ENCODE peak calls at places on chromosomes 4 and X, in seven cellular contexts. U is foreskin fibroblast, C is Calu3, Q is neural crest cell, A is A549, B is IMR-90, E is fibroblast of the aortic adventitia. L is an unnamed sample.

GRCh38 chrX:17409566-17410290 is 34.7 kb downstream of the NHS start:
- DNase-seq in U (no peak), C (no peak), Q (no peak), A (no peak), B (no peak), E (no peak), L (no peak)

GRCh38 chr4:7045961-7046921 is 3.1 kb downstream of the TADA2B start:
- DNase-seq in U (no peak), C (no peak), Q (no peak), A (no peak), B (no peak), E (no peak), L (no peak)

GRCh38 chrX:48083212-48083611 is 11.8 kb upstream of the ZNF630 start:
- DNase-seq in U (peak), C (peak), Q (peak), A (peak), B (peak), E (peak), L (peak)

GRCh38 chr4:148094149-148094548 is 348.1 kb downstream of the NR3C2 start:
- DNase-seq in U (no peak), C (no peak), Q (no peak), A (no peak), B (no peak), E (no peak), L (no peak)

GRCh38 chr4:78297075-78297815 is 240.1 kb downstream of the FRAS1 start:
- DNase-seq in U (peak), C (no peak), Q (no peak), A (no peak), B (peak), E (peak), L (peak)

GRCh38 chr4:11529625-11530201 is 101.0 kb upstream of the HS3ST1 start:
- DNase-seq in U (peak), C (no peak), Q (no peak), A (peak), B (peak), E (peak), L (no peak)

GRCh38 chr4:120017939-120018692 is 48.5 kb downstream of the MAD2L1 start:
- DNase-seq in U (no peak), C (no peak), Q (no peak), A (no peak), B (no peak), E (no peak), L (no peak)

GRCh38 chr4:163111588-163111987 is 55.1 kb downstream of the NAF1 start:
- DNase-seq in U (no peak), C (no peak), Q (no peak), A (peak), B (peak), E (peak), L (no peak)

GRCh38 chr4:180009316-180009715 is 2233.9 kb upstream of the TENM3 start:
- DNase-seq in U (no peak), C (no peak), Q (no peak), A (no peak), B (peak), E (no peak), L (no peak)

GRCh38 chrX:69109706-69110635 is 55.3 kb downstream of the PJA1 start:
- DNase-seq in U (no peak), C (no peak), Q (no peak), A (peak), B (peak), E (peak), L (peak)

GRCh38 chr4:132169660-132170059 is 979.4 kb upstream of the PCDH10 start:
- DNase-seq in U (no peak), C (no peak), Q (no peak), A (no peak), B (no peak), E (no peak), L (no peak)

GRCh38 chr4:183118585-183118984 is 19.5 kb downstream of the WWC2 start:
- DNase-seq in U (peak), C (no peak), Q (no peak), A (no peak), B (peak), E (peak), L (peak)

GRCh38 chrX:68018248-68019203 is 414.8 kb downstream of the OPHN1 start:
- DNase-seq in U (peak), C (peak), Q (peak), A (peak), B (peak), E (peak), L (no peak)

GRCh38 chr4:105061136-105061696 is 85.5 kb upstream of the TET2 start:
- DNase-seq in U (no peak), C (peak), Q (no peak), A (no peak), B (peak), E (peak), L (no peak)

GRCh38 chrX:9534686-9535085 is 69.8 kb downstream of the TBL1X start:
- DNase-seq in U (peak), C (no peak), Q (no peak), A (no peak), B (peak), E (peak), L (peak)

GRCh38 chr4:121096629-121097028 is 24.3 kb upstream of the NDNF start:
- DNase-seq in U (peak), C (no peak), Q (no peak), A (peak), B (peak), E (peak), L (peak)

GRCh38 chr4:77695769-77696168 is 90.1 kb downstream of the CXCL13 start:
- DNase-seq in U (peak), C (peak), Q (no peak), A (peak), B (peak), E (peak), L (peak)

GRCh38 chr4:42768125-42768748 is 111.3 kb upstream of the ATP8A1 start:
- DNase-seq in U (no peak), C (no peak), Q (no peak), A (no peak), B (no peak), E (no peak), L (no peak)
- TF ChIP-seq CTCF in U (no peak), C (no peak), Q (peak), A (no peak), B (no peak), E (no peak), L (no peak)

GRCh38 chrX:149908727-149909126 is 20.6 kb upstream of the HSFX4 start:
- DNase-seq in U (no peak), C (no peak), Q (no peak), A (no peak), B (no peak), E (no peak), L (no peak)

GRCh38 chrX:149909324-149910177 is 19.8 kb upstream of the HSFX4 start:
- DNase-seq in U (no peak), C (no peak), Q (no peak), A (no peak), B (no peak), E (no peak), L (no peak)

GRCh38 chrX:149898554-149898953 is 17.6 kb downstream of the MAGEA8 start:
- DNase-seq in U (no peak), C (no peak), Q (no peak), A (no peak), B (no peak), E (no peak), L (no peak)

GRCh38 chrX:149908308-149908707 is 21.1 kb upstream of the HSFX4 start:
- DNase-seq in U (no peak), C (no peak), Q (no peak), A (no peak), B (no peak), E (no peak), L (no peak)

GRCh38 chrX:149903889-149904748 is 23.1 kb downstream of the MAGEA8 start:
- DNase-seq in U (peak), C (no peak), Q (no peak), A (peak), B (peak), E (peak), L (no peak)
- TF ChIP-seq CTCF in U (peak), C (no peak), Q (peak), A (no peak), B (peak), E (peak), L (peak)

DNA sequence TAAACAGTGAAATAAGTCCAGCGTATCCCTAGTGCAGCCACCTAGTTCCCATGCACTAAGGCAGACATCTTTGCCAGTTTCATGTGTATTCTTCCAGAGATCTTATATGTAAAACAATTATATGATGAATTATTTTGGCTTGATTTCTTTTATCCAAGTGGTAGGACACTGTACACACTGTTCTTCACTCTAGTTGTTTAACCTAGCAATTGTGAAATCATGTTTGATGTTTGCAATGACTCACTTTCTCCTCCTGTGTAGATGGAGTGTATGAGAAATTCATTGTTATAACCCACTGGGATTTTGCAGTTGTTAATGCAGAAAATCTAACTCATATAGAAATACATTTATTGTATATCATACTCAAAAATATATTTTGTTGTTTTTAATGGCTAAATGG is 17.5 kb upstream of the TBC1D1 start:
- DNase-seq in U (peak), C (no peak), Q (no peak), A (peak), B (peak), E (peak), L (no peak)
- TF ChIP-seq CTCF in U (no peak), C (no peak), Q (no peak), A (no peak), B (no peak), E (no peak), L (no peak)

DNA sequence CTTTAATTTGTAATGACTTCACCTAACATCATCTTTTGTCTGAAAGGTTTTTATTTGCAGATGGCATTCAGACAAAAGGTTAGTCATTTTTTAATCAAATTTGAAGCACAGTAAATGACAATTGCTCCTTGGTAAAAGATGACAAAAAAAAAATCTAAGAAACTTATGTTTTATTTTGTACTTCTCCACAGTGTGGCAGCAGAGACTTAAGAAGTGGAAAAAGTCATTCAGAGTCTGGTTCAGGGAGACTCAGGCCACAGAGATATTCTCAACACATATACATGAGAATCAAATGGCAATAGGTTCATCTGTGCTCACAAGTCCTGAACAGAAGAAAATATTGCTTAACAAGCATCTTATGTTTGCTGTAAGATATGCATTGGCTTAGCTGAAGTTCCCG is 436.2 kb downstream of the KCNIP4 start:
- DNase-seq in U (peak), C (no peak), Q (peak), A (peak), B (peak), E (peak), L (peak)
- TF ChIP-seq CTCF in U (peak), C (no peak), Q (peak), A (peak), B (peak), E (peak), L (peak)

DNA sequence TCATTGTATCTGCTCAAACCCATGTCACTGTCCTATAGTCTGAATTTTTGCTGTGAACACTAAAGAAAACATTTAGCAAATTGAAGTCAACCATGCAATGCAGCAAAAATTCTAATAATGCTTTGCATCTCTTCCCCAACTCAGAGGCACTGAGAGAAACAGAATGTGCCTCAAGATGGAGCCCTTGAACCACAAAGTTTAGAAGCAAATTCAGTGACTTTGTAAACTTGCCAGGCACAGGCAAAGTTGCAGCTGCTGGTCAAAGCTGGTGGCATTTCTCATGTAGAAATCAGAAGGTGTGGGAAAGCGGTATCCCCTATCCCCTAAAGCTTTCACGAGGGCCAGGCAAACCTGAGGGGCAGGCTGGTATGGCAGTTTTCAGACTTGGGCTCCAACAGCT is 121.7 kb upstream of the DIPK2B start:
- DNase-seq in U (peak), C (peak), Q (no peak), A (peak), B (peak), E (peak), L (no peak)
- TF ChIP-seq CTCF in U (no peak), C (peak), Q (peak), A (peak), B (peak), E (peak), L (peak)

DNA sequence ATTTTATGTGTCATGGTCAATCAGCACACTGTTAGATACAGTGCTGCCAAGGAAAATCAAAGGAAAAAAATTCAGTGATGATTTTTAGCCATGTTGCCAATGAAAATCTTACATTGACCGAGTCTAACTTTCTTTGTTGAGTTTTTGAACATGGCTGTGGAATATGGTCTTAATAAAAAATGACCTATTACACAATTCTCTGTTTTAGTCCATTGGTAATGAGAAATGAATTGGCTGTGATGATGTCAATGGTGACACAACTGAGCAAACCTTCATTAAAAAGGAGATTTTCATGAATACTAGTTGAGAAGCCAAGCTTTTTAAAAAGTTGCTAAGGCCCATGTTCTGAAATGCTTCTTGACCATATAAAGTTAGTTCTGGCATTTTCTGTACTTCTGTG is 225.9 kb upstream of the GYPA start:
- DNase-seq in U (no peak), C (no peak), Q (no peak), A (no peak), B (no peak), E (no peak), L (no peak)
- TF ChIP-seq CTCF in U (no peak), C (no peak), Q (no peak), A (no peak), B (no peak), E (no peak), L (no peak)

DNA sequence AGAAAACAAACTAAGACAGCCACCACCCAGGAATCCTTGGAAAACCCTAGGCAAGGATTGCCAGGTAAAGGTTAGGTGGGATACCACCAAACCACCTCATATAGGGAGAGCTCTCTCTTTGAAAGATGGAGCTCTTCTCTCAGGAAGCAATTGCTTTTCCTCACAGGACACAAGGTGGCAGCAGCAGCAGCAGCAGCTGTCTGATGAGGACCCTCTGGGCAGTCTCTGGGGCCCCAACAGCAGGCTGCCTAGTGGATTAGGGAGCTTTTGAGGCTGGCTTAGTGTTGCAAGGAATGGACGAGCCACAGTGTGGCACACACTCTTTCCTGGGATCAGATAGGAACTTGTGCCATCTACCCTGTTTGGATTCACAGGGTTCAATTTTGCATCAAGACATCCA is 41.4 kb upstream of the CHRDL1 start:
- DNase-seq in U (no peak), C (no peak), Q (no peak), A (no peak), B (no peak), E (no peak), L (no peak)
- TF ChIP-seq CTCF in U (peak), C (peak), Q (peak), A (no peak), B (no peak), E (no peak), L (peak)

DNA sequence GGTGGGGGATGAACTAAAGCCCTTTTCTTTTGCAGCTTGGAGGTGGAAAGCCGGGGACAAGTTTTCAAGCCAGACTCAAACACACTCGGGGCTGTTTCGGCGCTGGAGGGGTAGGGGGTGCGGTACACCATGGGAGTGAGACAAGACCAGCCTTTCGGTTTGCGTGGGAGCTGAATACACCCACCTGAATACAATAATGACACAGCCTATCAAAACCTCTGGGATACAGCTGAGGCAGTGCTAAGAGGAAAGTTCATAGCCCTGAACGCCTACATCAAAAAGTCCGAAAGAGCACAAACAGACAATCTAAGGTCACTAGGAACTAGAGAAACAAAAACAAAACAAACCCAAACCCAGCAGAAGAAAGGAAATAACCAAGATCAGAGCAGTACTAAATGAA is 163.3 kb downstream of the ATRX start:
- DNase-seq in U (no peak), C (no peak), Q (no peak), A (no peak), B (no peak), E (no peak), L (no peak)
- TF ChIP-seq CTCF in U (no peak), C (no peak), Q (no peak), A (no peak), B (no peak), E (no peak), L (no peak)